ENCODE peak calls at places on chromosome X, in nine cellular contexts. One of them, this sample, is unnamed.
A peak's percentile ranks its signal among the peaks of the same experiment; 100 is the strongest.

GRCh38 chrX:29852767-29853166 is 362.6 kb upstream of the MAGEB2 start:
- DNase-seq in colonic mucosa: no peak
- DNase-seq in iris pigment epithelial cell: peak; percentile 70
- DNase-seq in C1 segment of cervical spinal cord: no peak
- DNase-seq in activated CD4-positive, alpha-beta T cell treated with anti-CD3 and anti-CD28 coated beads, Interleukin-2, amount 50 U/mL, for 1 hour: no peak
- DNase-seq in nephron progenitor cell: no peak
- DNase-seq in ELR: no peak
- DNase-seq in GM06990: no peak
- DNase-seq in germinal center: no peak
- DNase-seq in this sample: no peak

GRCh38 chrX:102042706-102043325 is 82.7 kb upstream of the TCEAL2 start:
- DNase-seq in nephron progenitor cell: no peak
- DNase-seq in germinal center: no peak
- DNase-seq in activated CD4-positive, alpha-beta T cell treated with anti-CD3 and anti-CD28 coated beads, Interleukin-2, amount 50 U/mL, for 1 hour: no peak
- DNase-seq in GM06990: no peak
- DNase-seq in colonic mucosa: no peak
- DNase-seq in iris pigment epithelial cell: no peak
- DNase-seq in ELR: peak; percentile 82
- DNase-seq in C1 segment of cervical spinal cord: no peak
- DNase-seq in this sample: no peak

GRCh38 chrX:69424910-69425309 is 79.2 kb upstream of the NALF2 start:
- DNase-seq in C1 segment of cervical spinal cord: no peak
- DNase-seq in germinal center: no peak
- DNase-seq in ELR: no peak
- DNase-seq in nephron progenitor cell: no peak
- DNase-seq in colonic mucosa: no peak
- DNase-seq in activated CD4-positive, alpha-beta T cell treated with anti-CD3 and anti-CD28 coated beads, Interleukin-2, amount 50 U/mL, for 1 hour: no peak
- DNase-seq in GM06990: no peak
- DNase-seq in iris pigment epithelial cell: no peak
- DNase-seq in this sample: no peak

GRCh38 chrX:30280428-30280827 is 28.8 kb downstream of the NR0B1 start:
- DNase-seq in activated CD4-positive, alpha-beta T cell treated with anti-CD3 and anti-CD28 coated beads, Interleukin-2, amount 50 U/mL, for 1 hour: no peak
- DNase-seq in nephron progenitor cell: no peak
- DNase-seq in colonic mucosa: no peak
- DNase-seq in C1 segment of cervical spinal cord: no peak
- DNase-seq in ELR: no peak
- DNase-seq in germinal center: no peak
- DNase-seq in GM06990: no peak
- DNase-seq in iris pigment epithelial cell: no peak
- DNase-seq in this sample: no peak

GRCh38 chrX:2549874-2550273 is 49.1 kb upstream of the DHRSX start:
- DNase-seq in GM06990: no peak
- DNase-seq in activated CD4-positive, alpha-beta T cell treated with anti-CD3 and anti-CD28 coated beads, Interleukin-2, amount 50 U/mL, for 1 hour: no peak
- DNase-seq in iris pigment epithelial cell: no peak
- DNase-seq in nephron progenitor cell: no peak
- DNase-seq in C1 segment of cervical spinal cord: no peak
- DNase-seq in germinal center: no peak
- DNase-seq in colonic mucosa: peak; percentile 28
- DNase-seq in ELR: no peak
- DNase-seq in this sample: no peak

GRCh38 chrX:12955882-12956703 is 18.8 kb upstream of the TMSB4X start:
- DNase-seq in iris pigment epithelial cell: peak; percentile 86
- DNase-seq in germinal center: no peak
- DNase-seq in activated CD4-positive, alpha-beta T cell treated with anti-CD3 and anti-CD28 coated beads, Interleukin-2, amount 50 U/mL, for 1 hour: peak; percentile 44
- DNase-seq in GM06990: peak; percentile 81
- DNase-seq in C1 segment of cervical spinal cord: peak; percentile 10
- DNase-seq in ELR: peak; percentile 64
- DNase-seq in nephron progenitor cell: no peak
- DNase-seq in colonic mucosa: peak; percentile 68
- DNase-seq in this sample: peak; percentile 47

GRCh38 chrX:5646818-5647217 is 581.8 kb downstream of the NLGN4X start:
- DNase-seq in iris pigment epithelial cell: no peak
- DNase-seq in germinal center: peak; percentile 15
- DNase-seq in ELR: no peak
- DNase-seq in nephron progenitor cell: no peak
- DNase-seq in activated CD4-positive, alpha-beta T cell treated with anti-CD3 and anti-CD28 coated beads, Interleukin-2, amount 50 U/mL, for 1 hour: no peak
- DNase-seq in C1 segment of cervical spinal cord: no peak
- DNase-seq in GM06990: peak; percentile 67
- DNase-seq in colonic mucosa: no peak
- DNase-seq in this sample: no peak

GRCh38 chrX:102835504-102836146 is 101.4 kb upstream of the RAB40AL start:
- DNase-seq in iris pigment epithelial cell: peak; percentile 42
- DNase-seq in ELR: peak; percentile 39
- DNase-seq in nephron progenitor cell: no peak
- DNase-seq in colonic mucosa: no peak
- DNase-seq in germinal center: no peak
- DNase-seq in C1 segment of cervical spinal cord: no peak
- DNase-seq in activated CD4-positive, alpha-beta T cell treated with anti-CD3 and anti-CD28 coated beads, Interleukin-2, amount 50 U/mL, for 1 hour: peak; percentile 1
- DNase-seq in GM06990: no peak
- DNase-seq in this sample: no peak

GRCh38 chrX:75989806-75990590 is 182.9 kb upstream of the PBDC1 start:
- DNase-seq in ELR: no peak
- DNase-seq in C1 segment of cervical spinal cord: no peak
- DNase-seq in germinal center: no peak
- DNase-seq in GM06990: peak; percentile 9
- DNase-seq in activated CD4-positive, alpha-beta T cell treated with anti-CD3 and anti-CD28 coated beads, Interleukin-2, amount 50 U/mL, for 1 hour: no peak
- DNase-seq in colonic mucosa: no peak
- DNase-seq in iris pigment epithelial cell: no peak
- DNase-seq in nephron progenitor cell: no peak
- DNase-seq in this sample: no peak

GRCh38 chrX:63855896-63856295 is 70.9 kb upstream of the ARHGEF9 start:
- DNase-seq in GM06990: no peak
- DNase-seq in colonic mucosa: no peak
- DNase-seq in C1 segment of cervical spinal cord: no peak
- DNase-seq in nephron progenitor cell: no peak
- DNase-seq in activated CD4-positive, alpha-beta T cell treated with anti-CD3 and anti-CD28 coated beads, Interleukin-2, amount 50 U/mL, for 1 hour: no peak
- DNase-seq in germinal center: no peak
- DNase-seq in ELR: peak; percentile 76
- DNase-seq in iris pigment epithelial cell: peak; percentile 15
- DNase-seq in this sample: no peak

GRCh38 chrX:80810365-80810978 is 795 bp upstream of the BRWD3 start:
- DNase-seq in C1 segment of cervical spinal cord: no peak
- DNase-seq in colonic mucosa: no peak
- DNase-seq in germinal center: no peak
- DNase-seq in iris pigment epithelial cell: peak; percentile 8
- DNase-seq in activated CD4-positive, alpha-beta T cell treated with anti-CD3 and anti-CD28 coated beads, Interleukin-2, amount 50 U/mL, for 1 hour: no peak
- DNase-seq in GM06990: no peak
- DNase-seq in ELR: peak; percentile 17
- DNase-seq in nephron progenitor cell: no peak
- DNase-seq in this sample: no peak

GRCh38 chrX:68708503-68709290 is 61.2 kb downstream of the STARD8 start:
- DNase-seq in iris pigment epithelial cell: no peak
- DNase-seq in nephron progenitor cell: no peak
- DNase-seq in GM06990: no peak
- DNase-seq in ELR: peak; percentile 63
- DNase-seq in colonic mucosa: no peak
- DNase-seq in activated CD4-positive, alpha-beta T cell treated with anti-CD3 and anti-CD28 coated beads, Interleukin-2, amount 50 U/mL, for 1 hour: no peak
- DNase-seq in germinal center: no peak
- DNase-seq in C1 segment of cervical spinal cord: no peak
- DNase-seq in this sample: no peak

GRCh38 chrX:37420756-37421155 is 71.6 kb downstream of the PRRG1 start:
- DNase-seq in colonic mucosa: no peak
- DNase-seq in activated CD4-positive, alpha-beta T cell treated with anti-CD3 and anti-CD28 coated beads, Interleukin-2, amount 50 U/mL, for 1 hour: no peak
- DNase-seq in germinal center: no peak
- DNase-seq in iris pigment epithelial cell: no peak
- DNase-seq in nephron progenitor cell: no peak
- DNase-seq in ELR: no peak
- DNase-seq in GM06990: no peak
- DNase-seq in C1 segment of cervical spinal cord: no peak
- DNase-seq in this sample: no peak

GRCh38 chrX:104315555-104315954 is 60.8 kb upstream of the ESX1 start:
- DNase-seq in germinal center: no peak
- DNase-seq in GM06990: no peak
- DNase-seq in nephron progenitor cell: no peak
- DNase-seq in colonic mucosa: no peak
- DNase-seq in C1 segment of cervical spinal cord: no peak
- DNase-seq in ELR: peak; percentile 82
- DNase-seq in iris pigment epithelial cell: peak; percentile 57
- DNase-seq in activated CD4-positive, alpha-beta T cell treated with anti-CD3 and anti-CD28 coated beads, Interleukin-2, amount 50 U/mL, for 1 hour: no peak
- DNase-seq in this sample: no peak

GRCh38 chrX:37347420-37347819 is 1.7 kb upstream of the PRRG1 start:
- DNase-seq in germinal center: no peak
- DNase-seq in C1 segment of cervical spinal cord: no peak
- DNase-seq in GM06990: no peak
- DNase-seq in activated CD4-positive, alpha-beta T cell treated with anti-CD3 and anti-CD28 coated beads, Interleukin-2, amount 50 U/mL, for 1 hour: no peak
- DNase-seq in iris pigment epithelial cell: peak; percentile 90
- DNase-seq in ELR: peak; percentile 11
- DNase-seq in colonic mucosa: no peak
- DNase-seq in nephron progenitor cell: no peak
- DNase-seq in this sample: peak; percentile 4

GRCh38 chrX:65997978-65998717 is 41.7 kb downstream of the VSIG4 start:
- DNase-seq in GM06990: no peak
- DNase-seq in iris pigment epithelial cell: no peak
- DNase-seq in C1 segment of cervical spinal cord: no peak
- DNase-seq in nephron progenitor cell: no peak
- DNase-seq in colonic mucosa: no peak
- DNase-seq in germinal center: no peak
- DNase-seq in activated CD4-positive, alpha-beta T cell treated with anti-CD3 and anti-CD28 coated beads, Interleukin-2, amount 50 U/mL, for 1 hour: no peak
- DNase-seq in ELR: no peak
- DNase-seq in this sample: no peak

GRCh38 chrX:78111140-78111931 is 7.3 kb downstream of the PGK1 start:
- DNase-seq in C1 segment of cervical spinal cord: no peak
- DNase-seq in GM06990: no peak
- DNase-seq in iris pigment epithelial cell: no peak
- DNase-seq in germinal center: no peak
- DNase-seq in ELR: no peak
- DNase-seq in activated CD4-positive, alpha-beta T cell treated with anti-CD3 and anti-CD28 coated beads, Interleukin-2, amount 50 U/mL, for 1 hour: no peak
- DNase-seq in nephron progenitor cell: no peak
- DNase-seq in colonic mucosa: peak; percentile 40
- DNase-seq in this sample: no peak

GRCh38 chrX:1205681-1206611 is 6.5 kb downstream of the CRLF2 start:
- DNase-seq in iris pigment epithelial cell: peak; percentile 90
- DNase-seq in ELR: peak; percentile 68
- DNase-seq in GM06990: peak; percentile 71
- DNase-seq in colonic mucosa: peak; percentile 41
- DNase-seq in C1 segment of cervical spinal cord: no peak
- DNase-seq in activated CD4-positive, alpha-beta T cell treated with anti-CD3 and anti-CD28 coated beads, Interleukin-2, amount 50 U/mL, for 1 hour: peak; percentile 21
- DNase-seq in nephron progenitor cell: peak; percentile 14
- DNase-seq in germinal center: peak; percentile 28
- DNase-seq in this sample: no peak

GRCh38 chrX:9279271-9279596 is 185.6 kb upstream of the TBL1X start:
- DNase-seq in C1 segment of cervical spinal cord: no peak
- DNase-seq in germinal center: no peak
- DNase-seq in GM06990: no peak
- DNase-seq in nephron progenitor cell: no peak
- DNase-seq in activated CD4-positive, alpha-beta T cell treated with anti-CD3 and anti-CD28 coated beads, Interleukin-2, amount 50 U/mL, for 1 hour: no peak
- DNase-seq in colonic mucosa: no peak
- DNase-seq in iris pigment epithelial cell: peak; percentile 51
- DNase-seq in ELR: peak; percentile 2
- DNase-seq in this sample: no peak

GRCh38 chrX:23907106-23907495 is 637 bp downstream of the APOO start:
- DNase-seq in colonic mucosa: no peak
- DNase-seq in activated CD4-positive, alpha-beta T cell treated with anti-CD3 and anti-CD28 coated beads, Interleukin-2, amount 50 U/mL, for 1 hour: no peak
- DNase-seq in germinal center: peak; percentile 6
- DNase-seq in nephron progenitor cell: no peak
- DNase-seq in ELR: peak; percentile 35
- DNase-seq in GM06990: no peak
- DNase-seq in iris pigment epithelial cell: no peak
- DNase-seq in C1 segment of cervical spinal cord: no peak
- DNase-seq in this sample: no peak

GRCh38 chrX:25726539-25726938 is 411.6 kb upstream of the MAGEB18 start:
- DNase-seq in activated CD4-positive, alpha-beta T cell treated with anti-CD3 and anti-CD28 coated beads, Interleukin-2, amount 50 U/mL, for 1 hour: no peak
- DNase-seq in nephron progenitor cell: no peak
- DNase-seq in iris pigment epithelial cell: peak; percentile 6
- DNase-seq in GM06990: no peak
- DNase-seq in germinal center: no peak
- DNase-seq in ELR: no peak
- DNase-seq in colonic mucosa: no peak
- DNase-seq in C1 segment of cervical spinal cord: no peak
- DNase-seq in this sample: no peak

GRCh38 chrX:132615396-132616131 is 126.7 kb upstream of the MBNL3 start:
- DNase-seq in nephron progenitor cell: peak; percentile 76
- DNase-seq in ELR: peak; percentile 6
- DNase-seq in activated CD4-positive, alpha-beta T cell treated with anti-CD3 and anti-CD28 coated beads, Interleukin-2, amount 50 U/mL, for 1 hour: peak; percentile 32
- DNase-seq in germinal center: peak; percentile 9
- DNase-seq in iris pigment epithelial cell: peak; percentile 39
- DNase-seq in C1 segment of cervical spinal cord: no peak
- DNase-seq in colonic mucosa: peak; percentile 53
- DNase-seq in GM06990: no peak
- DNase-seq in this sample: no peak

GRCh38 chrX:35351795-35352483 is 409.3 kb downstream of the FAM47B start:
- DNase-seq in colonic mucosa: no peak
- DNase-seq in C1 segment of cervical spinal cord: no peak
- DNase-seq in ELR: no peak
- DNase-seq in GM06990: no peak
- DNase-seq in activated CD4-positive, alpha-beta T cell treated with anti-CD3 and anti-CD28 coated beads, Interleukin-2, amount 50 U/mL, for 1 hour: no peak
- DNase-seq in iris pigment epithelial cell: no peak
- DNase-seq in nephron progenitor cell: no peak
- DNase-seq in germinal center: no peak
- DNase-seq in this sample: no peak

GRCh38 chrX:45900751-45901150 is 644.5 kb downstream of the ZNF674 start:
- DNase-seq in C1 segment of cervical spinal cord: no peak
- DNase-seq in ELR: no peak
- DNase-seq in colonic mucosa: no peak
- DNase-seq in iris pigment epithelial cell: peak; percentile 56
- DNase-seq in GM06990: no peak
- DNase-seq in activated CD4-positive, alpha-beta T cell treated with anti-CD3 and anti-CD28 coated beads, Interleukin-2, amount 50 U/mL, for 1 hour: no peak
- DNase-seq in germinal center: no peak
- DNase-seq in nephron progenitor cell: no peak
- DNase-seq in this sample: no peak